ENCODE peak calls at places on chromosome 2, in nine cellular contexts. Q is brain microvascular endothelial cell, Z is tibial artery, V is choroid plexus epithelial cell, H is body of pancreas, Y is BJ, N is H9, R is esophagus squamous epithelium, L is AG09309. J is an unnamed sample.

GRCh38 chr2:167134381-167135072 is 246.2 kb downstream of the XIRP2 start:
- DNase-seq in V (peak), Q (peak), H (no peak), Y (peak), L (peak), N (no peak), Z (no peak), R (no peak), J (no peak)

GRCh38 chr2:9656270-9656766 is 25.5 kb upstream of the YWHAQ start:
- DNase-seq in L (peak), H (no peak), N (no peak), Y (peak), Z (no peak), Q (peak), V (peak), R (no peak), J (no peak)

GRCh38 chr2:8538951-8539621 is 142.8 kb upstream of the ID2 start:
- DNase-seq in V (no peak), Y (no peak), L (no peak), R (no peak), N (no peak), H (no peak), Z (peak), Q (no peak), J (no peak)

GRCh38 chr2:122737429-122738077 is 982.1 kb downstream of the TSN start:
- DNase-seq in L (no peak), N (no peak), Y (no peak), Z (no peak), H (no peak), V (peak), R (no peak), Q (no peak), J (no peak)

GRCh38 chr2:147061269-147061668 is 783.6 kb upstream of the ACVR2A start:
- DNase-seq in Q (no peak), H (no peak), Y (no peak), V (peak), L (no peak), N (no peak), Z (no peak), R (no peak), J (no peak)

GRCh38 chr2:107808986-107809385 is 17.7 kb upstream of the RGPD4 start:
- DNase-seq in L (no peak), Y (no peak), N (no peak), H (peak), Q (peak), R (no peak), Z (no peak), V (no peak), J (no peak)

GRCh38 chr2:167292430-167293171 is 404.3 kb downstream of the XIRP2 start:
- DNase-seq in Z (peak), R (no peak), Q (peak), Y (peak), V (peak), H (peak), L (peak), N (peak), J (peak)

GRCh38 chr2:226698671-226699070 is 100.9 kb downstream of the IRS1 start:
- DNase-seq in H (no peak), V (no peak), N (no peak), Q (no peak), L (no peak), R (no peak), Z (no peak), Y (no peak), J (no peak)

GRCh38 chr2:240303896-240304745 is 131.3 kb upstream of the GPC1 start:
- DNase-seq in Z (peak), R (no peak), N (peak), L (no peak), H (no peak), V (no peak), Y (no peak), Q (no peak), J (no peak)

GRCh38 chr2:241860184-241861078 is 1.7 kb upstream of the PDCD1 start:
- DNase-seq in R (no peak), L (no peak), Z (no peak), H (no peak), Y (no peak), N (no peak), V (no peak), Q (no peak), J (no peak)

GRCh38 chr2:177930916-177931315 is 141.7 kb downstream of the PDE11A start:
- DNase-seq in N (no peak), V (no peak), Z (no peak), Y (no peak), H (no peak), L (no peak), Q (no peak), R (no peak), J (no peak)

GRCh38 chr2:56476509-56477071 is 292.8 kb downstream of the CCDC85A start:
- DNase-seq in R (no peak), Y (no peak), V (no peak), Q (no peak), H (peak), N (no peak), L (no peak), Z (no peak), J (no peak)

GRCh38 chr2:62266433-62267038 is 70.6 kb downstream of the B3GNT2 start:
- DNase-seq in Z (no peak), H (no peak), Q (peak), V (peak), Y (peak), N (peak), R (no peak), L (peak), J (no peak)

GRCh38 chr2:207119048-207119447 is 46.7 kb downstream of the KLF7 start:
- DNase-seq in Q (no peak), R (no peak), Z (no peak), V (no peak), H (no peak), N (no peak), L (no peak), Y (no peak), J (no peak)

GRCh38 chr2:182761903-182762302 is 45.8 kb downstream of the DNAJC10 start:
- DNase-seq in Y (no peak), N (no peak), Q (peak), V (peak), R (no peak), Z (no peak), L (peak), H (no peak), J (no peak)
- TF ChIP-seq CTCF in Y (no peak), N (no peak), Q (no peak), V (peak), R (no peak), Z (peak), L (peak), H (no peak), J (no peak)

GRCh38 chr2:42074661-42075060 is 26.8 kb downstream of the PKDCC start:
- DNase-seq in R (no peak), Q (no peak), N (peak), L (no peak), H (no peak), Z (no peak), Y (no peak), V (no peak), J (no peak)
- TF ChIP-seq CTCF in R (no peak), Q (peak), N (peak), L (no peak), H (no peak), Z (no peak), Y (no peak), V (peak), J (no peak)

DNA sequence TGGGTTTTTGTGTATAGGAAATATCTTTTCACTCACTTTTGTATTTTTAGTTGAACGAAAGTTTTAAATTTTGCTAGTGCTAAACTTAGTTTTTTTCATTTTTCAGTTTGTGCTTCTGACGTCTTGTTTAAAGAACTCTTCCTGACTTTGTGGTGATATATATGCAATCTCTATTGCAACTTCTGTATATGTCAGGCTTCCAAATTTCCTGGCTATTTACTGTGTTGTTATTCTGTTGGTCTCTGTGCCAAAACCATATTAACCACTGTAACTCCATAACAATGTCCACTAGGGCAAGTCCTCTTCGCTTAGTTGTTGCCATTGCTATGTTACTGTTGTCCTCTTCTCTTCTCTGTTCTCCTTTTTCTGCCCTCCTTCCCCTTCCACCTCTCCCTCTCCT is 3.2 kb upstream of the EHD3 start:
- DNase-seq in Z (no peak), L (no peak), N (no peak), R (no peak), Q (no peak), V (no peak), Y (no peak), H (no peak), J (no peak)
- TF ChIP-seq CTCF in Z (no peak), L (no peak), N (no peak), R (no peak), Q (no peak), V (no peak), Y (no peak), H (no peak), J (no peak)

DNA sequence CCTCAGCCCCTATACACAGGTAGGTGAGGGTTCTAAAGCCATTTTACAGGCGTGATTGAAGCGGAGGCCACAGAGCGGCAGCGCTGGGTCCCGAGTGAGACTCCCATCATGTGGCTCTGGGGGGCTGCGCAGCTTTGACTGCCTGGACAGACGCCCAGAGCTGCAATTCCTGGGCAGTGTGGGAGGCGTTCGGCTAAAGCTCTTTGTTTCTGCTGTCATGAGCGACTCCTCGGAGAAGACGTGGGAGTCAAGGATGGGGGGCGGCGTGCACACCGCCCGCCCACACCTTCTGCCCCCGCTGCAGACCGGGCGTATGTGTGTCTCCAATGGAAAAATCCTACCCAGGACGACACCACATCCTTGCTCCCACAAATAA is 867 bp upstream of the LBH start:
- DNase-seq in N (peak), H (no peak), V (peak), Q (peak), Z (no peak), R (no peak), L (no peak), Y (no peak), J (no peak)
- TF ChIP-seq CTCF in N (peak), H (no peak), V (no peak), Q (peak), Z (no peak), R (no peak), L (no peak), Y (no peak), J (no peak)

GRCh38 chr2:164599954-164600589 is 21.2 kb downstream of the GRB14 start:
- DNase-seq in N (peak), V (peak), Z (no peak), H (peak), Y (peak), R (no peak), L (peak), Q (peak), J (no peak)
- TF ChIP-seq CTCF in N (peak), V (peak), Z (peak), H (peak), Y (peak), R (peak), L (peak), Q (peak), J (no peak)

DNA sequence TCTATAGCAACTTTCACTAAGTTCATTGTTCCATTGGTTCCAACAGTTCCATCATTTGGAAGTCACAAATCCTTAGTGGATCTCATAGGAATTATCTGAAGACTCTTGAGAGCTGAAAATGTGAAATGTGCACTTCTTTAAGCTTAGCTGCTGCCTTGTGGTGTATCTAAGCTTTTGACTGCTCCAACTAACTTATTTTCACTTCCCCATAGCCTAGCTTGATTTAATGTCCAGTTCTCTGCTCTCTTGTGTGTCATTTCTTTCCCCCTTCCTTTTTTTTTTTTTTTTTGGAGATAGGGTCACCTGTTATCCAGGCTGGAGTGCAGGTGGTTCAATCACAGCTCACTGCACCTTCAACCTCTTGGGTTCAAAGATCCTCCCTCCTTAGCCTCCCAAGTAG is 34.9 kb upstream of the CD302 start:
- DNase-seq in V (no peak), Q (no peak), N (no peak), Z (no peak), Y (no peak), H (no peak), R (no peak), L (no peak), J (no peak)
- TF ChIP-seq CTCF in V (no peak), Q (no peak), N (no peak), Z (no peak), Y (no peak), H (no peak), R (no peak), L (no peak), J (no peak)

GRCh38 chr2:181660181-181660580 is 3.3 kb upstream of the CERKL start:
- DNase-seq in Z (no peak), N (no peak), Y (no peak), R (no peak), V (no peak), Q (no peak), H (no peak), L (no peak), J (no peak)

GRCh38 chr2:181655519-181655918 is 1.4 kb downstream of the CERKL start:
- DNase-seq in L (no peak), Q (no peak), Z (no peak), R (no peak), N (no peak), V (peak), Y (no peak), H (no peak), J (no peak)

GRCh38 chr2:181657379-181657778 is 474 bp upstream of the CERKL start:
- DNase-seq in L (no peak), H (no peak), Y (no peak), N (peak), Q (no peak), R (no peak), Z (no peak), V (no peak), J (no peak)

GRCh38 chr2:181658444-181658843 is 1.5 kb upstream of the CERKL start:
- DNase-seq in Y (no peak), R (no peak), Q (no peak), N (peak), H (peak), Z (no peak), V (no peak), L (no peak), J (no peak)

GRCh38 chr2:181656450-181657261 is at the start of gene CERKL:
- DNase-seq in L (no peak), V (no peak), Q (no peak), Y (no peak), R (no peak), H (peak), Z (no peak), N (peak), J (peak)
- TF ChIP-seq CTCF in L (no peak), V (no peak), Q (peak), Y (peak), R (no peak), H (no peak), Z (no peak), N (peak), J (no peak)

GRCh38 chr2:231931481-231931915 is 5.3 kb upstream of the NPPC start:
- DNase-seq in H (no peak), V (no peak), Y (no peak), L (no peak), Z (no peak), Q (no peak), N (no peak), R (no peak), J (no peak)

GRCh38 chr2:231930601-231931281 is 4.5 kb upstream of the NPPC start:
- DNase-seq in H (no peak), Y (no peak), L (no peak), V (no peak), Z (peak), R (no peak), N (no peak), Q (no peak), J (no peak)

GRCh38 chr2:231928481-231928880 is 2.3 kb upstream of the NPPC start:
- DNase-seq in R (no peak), Q (no peak), Y (no peak), N (no peak), H (no peak), L (no peak), V (peak), Z (peak), J (no peak)

GRCh38 chr2:231928901-231929725 is 2.9 kb upstream of the NPPC start:
- DNase-seq in Y (no peak), N (no peak), H (no peak), L (no peak), Z (peak), R (no peak), V (no peak), Q (no peak), J (no peak)

GRCh38 chr2:231929961-231930600 is 3.9 kb upstream of the NPPC start:
- DNase-seq in L (no peak), Z (peak), V (peak), Y (no peak), H (no peak), Q (no peak), N (peak), R (no peak), J (no peak)
- TF ChIP-seq CTCF in L (peak), Z (no peak), V (peak), Y (peak), H (no peak), Q (peak), N (peak), R (peak), J (no peak)

GRCh38 chr2:120686511-120687168 is 49.0 kb upstream of the GLI2 start:
- DNase-seq in Y (no peak), Z (no peak), N (no peak), H (no peak), Q (no peak), V (no peak), R (no peak), L (no peak), J (no peak)
- TF ChIP-seq CTCF in Y (peak), Z (no peak), N (peak), H (no peak), Q (peak), V (peak), R (peak), L (peak), J (no peak)

J was measured in activated B cell treated with CpG ODN at 0.5 μM for 24 hours.